ENCODE peak calls at places on chromosomes 1 and 21, in five cellular contexts. T is A549, Q is sigmoid colon, B is stomach, H is HCT116. Y is an unnamed sample.

GRCh38 chr1:206469411-206469932 is 804 bp upstream of the IKBKE start:
- DNase-seq in Q (no peak), B (peak; percentile 43), H (no peak), T (no peak), Y (peak; percentile 63)

GRCh38 chr1:30730351-30731108 is 7.1 kb upstream of the MATN1 start:
- DNase-seq in Q (no peak), H (no peak), B (no peak), T (no peak), Y (no peak)

GRCh38 chr1:17596651-17597509 is 57.4 kb downstream of the ARHGEF10L start:
- DNase-seq in T (no peak), B (no peak), Q (no peak), H (no peak), Y (no peak)

GRCh38 chr1:173002891-173003582 is 47.7 kb downstream of the TNFSF18 start:
- DNase-seq in B (no peak), H (no peak), T (no peak), Q (no peak), Y (peak; percentile 8)

GRCh38 chr1:161910516-161911077 is 113.1 kb downstream of the OLFML2B start:
- DNase-seq in B (no peak), T (no peak), Q (no peak), H (no peak), Y (no peak)

GRCh38 chr1:84073266-84073665 is 70.8 kb upstream of the PRKACB start:
- DNase-seq in T (no peak), B (no peak), Q (no peak), H (no peak), Y (no peak)

GRCh38 chr1:90959352-90960206 is 62.3 kb downstream of the ZNF644 start:
- DNase-seq in H (no peak), T (no peak), B (no peak), Q (no peak), Y (peak; percentile 10)

GRCh38 chr1:205983925-205984725 is 19.1 kb downstream of the RAB7B start:
- DNase-seq in Q (peak; percentile 72), H (peak; percentile 44), B (peak; percentile 68), T (peak; percentile 62), Y (peak; percentile 95)

GRCh38 chr1:203807211-203807610 is 11.8 kb downstream of the ZBED6 start:
- DNase-seq in B (no peak), T (no peak), Q (no peak), H (no peak), Y (no peak)

GRCh38 chr21:38520511-38520910 is 22.2 kb upstream of the ERG start:
- DNase-seq in B (no peak), Q (no peak), H (no peak), T (no peak), Y (no peak)

GRCh38 chr1:159653201-159653600 is 61.2 kb downstream of the CRP start:
- DNase-seq in H (no peak), B (no peak), Q (no peak), T (no peak), Y (no peak)

GRCh38 chr21:44785620-44786344 is 15.8 kb downstream of the UBE2G2 start:
- DNase-seq in Q (no peak), T (no peak), B (no peak), H (no peak), Y (no peak)

GRCh38 chr1:3558036-3558726 is 53.1 kb downstream of the MEGF6 start:
- DNase-seq in B (no peak), Q (no peak), H (no peak), T (no peak), Y (no peak)

GRCh38 chr1:185412385-185413074 is 95.5 kb upstream of the IVNS1ABP start:
- DNase-seq in Q (no peak), T (no peak), B (no peak), H (no peak), Y (peak; percentile 48)

GRCh38 chr1:227890451-227891222 is 57.1 kb downstream of the WNT9A start:
- DNase-seq in H (no peak), B (peak; percentile 14), Q (peak; percentile 63), T (no peak), Y (no peak)

GRCh38 chr1:210499956-210500355 is 171.3 kb downstream of the HHAT start:
- DNase-seq in B (no peak), Q (no peak), H (no peak), T (no peak), Y (no peak)

GRCh38 chr1:165580931-165581871 is 37.4 kb downstream of the LRRC52 start:
- DNase-seq in Q (no peak), H (no peak), T (no peak), B (no peak), Y (peak; percentile 44)

GRCh38 chr1:204591473-204592090 is 75.4 kb downstream of the MDM4 start:
- DNase-seq in Q (peak; percentile 15), B (no peak), T (no peak), H (no peak), Y (peak; percentile 94)

GRCh38 chr1:30707412-30708360 is 15.7 kb downstream of the MATN1 start:
- DNase-seq in B (peak; percentile 70), H (peak; percentile 48), T (peak; percentile 69), Q (peak; percentile 87), Y (peak; percentile 79)

GRCh38 chr1:116990612-116991151 is 10.9 kb upstream of the CD101 start:
- DNase-seq in B (no peak), H (no peak), T (no peak), Q (peak; percentile 84), Y (peak; percentile 54)

GRCh38 chr1:247085310-247085709 is 6.7 kb upstream of the ZNF670 start:
- DNase-seq in Q (no peak), B (no peak), T (no peak), H (no peak), Y (no peak)

GRCh38 chr1:181386340-181386739 is 97.0 kb upstream of the CACNA1E start:
- DNase-seq in B (no peak), Q (no peak), H (no peak), T (no peak), Y (no peak)

GRCh38 chr1:102434421-102434820 is 437.7 kb upstream of the OLFM3 start:
- DNase-seq in T (no peak), B (no peak), H (peak; percentile 10), Q (no peak), Y (no peak)

GRCh38 chr1:182495002-182495401 is 45.1 kb downstream of the RGSL1 start:
- DNase-seq in T (no peak), H (no peak), B (no peak), Q (no peak), Y (no peak)

GRCh38 chr1:65109515-65109914 is 38.5 kb upstream of the AK4 start:
- DNase-seq in T (no peak), B (no peak), H (no peak), Q (no peak), Y (no peak)

GRCh38 chr1:66876664-66877063 is 48.0 kb downstream of the DNAI4 start:
- DNase-seq in Q (no peak), T (no peak), B (no peak), H (no peak), Y (no peak)

GRCh38 chr1:33903210-33903589 is 39.3 kb downstream of the HMGB4 start:
- DNase-seq in B (no peak), Q (no peak), H (no peak), T (no peak), Y (no peak)

GRCh38 chr1:29354511-29355098 is 118.3 kb downstream of the PTPRU start:
- DNase-seq in H (no peak), B (no peak), T (no peak), Q (no peak), Y (no peak)

GRCh38 chr21:14616303-14617039 is 70.4 kb upstream of the SAMSN1 start:
- DNase-seq in H (no peak), Q (no peak), B (no peak), T (no peak), Y (peak; percentile 11)

GRCh38 chr1:151143986-151144385 is 2.4 kb downstream of the SEMA6C start:
- DNase-seq in T (no peak), Q (no peak), H (no peak), B (no peak), Y (no peak)
- H3K27ac ChIP-seq in T (no peak overlapping the region), Q (no peak overlapping the region), H (no peak overlapping the region), B (no peak overlapping the region), Y (no peak overlapping the region)

GRCh38 chr1:202333861-202334260 is 7.9 kb downstream of the UBE2T start:
- DNase-seq in H (no peak), T (no peak), Q (no peak), B (no peak), Y (no peak)

GRCh38 chr1:202324646-202325045 is 17.1 kb downstream of the UBE2T start:
- DNase-seq in T (no peak), H (no peak), B (no peak), Q (no peak), Y (no peak)

DNA sequence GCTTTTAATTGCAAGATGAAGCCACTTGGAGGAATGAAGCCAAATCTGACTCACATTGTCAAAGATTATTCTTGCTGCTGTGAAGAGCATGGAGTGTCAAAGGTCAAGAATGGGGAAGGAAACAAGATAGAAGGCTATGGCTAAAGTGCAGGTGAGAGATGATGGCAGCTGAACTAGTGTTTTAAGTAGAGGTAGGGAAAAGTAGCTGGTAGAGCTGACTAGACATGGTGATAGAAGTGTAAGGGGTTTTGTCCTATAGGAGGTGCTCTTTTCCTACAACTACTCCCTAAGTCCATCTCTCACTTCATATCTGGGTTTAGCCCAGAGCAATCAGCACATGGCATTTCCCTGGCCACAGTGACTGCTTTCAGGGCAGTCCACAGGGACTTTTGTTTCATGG is 11.8 kb downstream of the UBE2T start:
- DNase-seq in B (no peak), T (no peak), H (no peak), Q (no peak), Y (no peak)
- TF ChIP-seq CTCF in B (no peak), T (peak; percentile 24), H (peak; percentile 38), Q (no peak), Y (no peak)

DNA sequence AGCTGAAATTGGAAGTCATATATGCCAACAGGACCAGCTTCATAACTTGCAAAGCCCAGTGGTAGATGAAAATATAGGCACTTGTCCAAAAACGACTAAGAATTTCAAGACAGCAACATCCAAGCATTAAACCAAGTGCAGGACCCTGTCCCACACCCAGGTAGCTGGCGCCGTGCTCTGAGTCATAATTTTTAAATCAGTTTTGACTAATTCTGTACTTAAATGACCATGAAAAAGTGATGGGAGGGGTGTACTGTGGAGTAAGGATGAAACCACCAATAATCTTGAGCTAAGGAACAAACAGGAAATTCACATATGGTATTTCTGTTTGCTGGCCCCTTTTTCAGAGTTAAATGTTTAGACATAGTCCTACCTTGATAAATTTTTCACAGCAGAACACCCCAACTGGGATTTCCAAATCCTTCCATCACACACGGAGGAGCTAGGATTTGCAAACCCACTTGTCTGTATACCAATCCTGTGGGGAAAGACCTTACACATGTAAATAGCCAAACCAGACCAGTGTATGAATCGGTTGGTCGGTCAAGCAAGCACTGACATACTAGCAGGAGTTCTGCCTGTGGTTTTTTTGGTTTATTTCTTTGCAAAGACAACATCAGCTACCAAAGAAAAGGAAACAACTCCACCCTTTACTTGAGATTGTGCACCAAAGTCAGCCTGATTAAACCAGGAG is 235.7 kb upstream of the RAB4A start:
- DNase-seq in B (no peak), H (no peak), Q (no peak), T (no peak), Y (no peak)
- H3K27ac ChIP-seq in B (no peak overlapping the region), H (no peak overlapping the region), Q (no peak overlapping the region), T (no peak overlapping the region), Y (no peak overlapping the region)

DNA sequence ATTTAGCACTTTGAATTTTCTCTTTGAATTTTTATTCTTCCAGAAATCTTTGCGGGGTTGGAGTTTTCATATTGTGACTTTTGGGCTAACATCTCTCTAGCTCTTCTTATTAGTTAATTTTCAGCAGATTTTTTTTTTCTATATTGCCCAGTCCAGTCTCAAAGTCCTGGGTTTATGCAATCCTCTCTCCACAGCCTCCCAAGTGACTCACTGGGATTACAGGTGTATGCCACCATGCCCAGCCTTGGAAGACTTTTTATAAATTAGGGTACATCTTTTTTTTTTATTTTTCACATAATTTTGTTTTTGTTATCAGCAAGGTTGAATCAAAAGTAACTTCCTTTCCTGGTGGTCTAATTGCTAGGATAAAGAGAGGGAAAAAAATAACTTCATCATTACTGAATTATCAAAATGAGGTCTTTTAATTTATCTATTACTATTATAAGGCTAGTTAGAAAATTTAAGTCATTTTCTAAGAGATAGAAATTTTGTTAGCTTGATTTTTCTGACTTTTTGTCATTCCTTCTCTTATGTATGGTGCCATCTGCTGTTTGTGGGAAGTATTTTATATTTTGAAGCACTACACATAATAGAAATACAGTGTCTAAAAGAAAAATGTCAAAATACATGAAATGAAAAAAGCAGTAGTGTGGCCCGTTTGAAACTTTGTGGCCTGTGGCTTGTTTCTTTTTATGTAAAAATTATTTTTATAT is 273.4 kb upstream of the CACYBP start:
- DNase-seq in Q (no peak), H (peak; percentile 10), T (peak; percentile 8), B (no peak), Y (no peak)
- TF ChIP-seq CTCF in Q (peak; percentile 13), H (peak; percentile 59), T (peak; percentile 66), B (no peak), Y (peak; percentile 58)

Y was measured in RWPE1.